ENCODE peak calls at places on chromosome 4, in six cellular contexts. C, F, V, G, J and R are unnamed samples.

GRCh38 chr4:185794637-185795036 is 17.4 kb downstream of the SORBS2 start:
- DNase-seq in C (no peak), F (no peak), V (no peak), G (no peak), J (no peak), R (no peak)

GRCh38 chr4:44150091-44150576 is 298.5 kb downstream of the KCTD8 start:
- DNase-seq in C (no peak), F (no peak), V (no peak), G (no peak), J (no peak), R (no peak)

GRCh38 chr4:139934336-139934735 is 219.6 kb downstream of the MAML3 start:
- DNase-seq in C (peak; percentile 68), F (no peak), V (peak; percentile 68), G (no peak), J (no peak), R (no peak)

GRCh38 chr4:8503801-8504200 is 63.2 kb downstream of the TRMT44 start:
- DNase-seq in C (no peak), F (no peak), V (no peak), G (no peak), J (no peak), R (no peak)

GRCh38 chr4:98524271-98524670 is 134.1 kb downstream of the TSPAN5 start:
- DNase-seq in C (no peak), F (no peak), V (no peak), G (no peak), J (no peak), R (no peak)

GRCh38 chr4:128802680-128803628 is 6.5 kb upstream of the JADE1 start:
- DNase-seq in C (no peak), F (no peak), V (no peak), G (no peak), J (no peak), R (no peak)

GRCh38 chr4:24683116-24683515 is 98.8 kb upstream of the DHX15 start:
- DNase-seq in C (no peak), F (no peak), V (no peak), G (no peak), J (no peak), R (no peak)

GRCh38 chr4:38365261-38365660 is 298.7 kb upstream of the KLF3 start:
- DNase-seq in C (no peak), F (no peak), V (no peak), G (no peak), J (no peak), R (no peak)

GRCh38 chr4:28469886-28470285 is 1609.2 kb downstream of the STIM2 start:
- DNase-seq in C (no peak), F (no peak), V (peak; percentile 34), G (no peak), J (no peak), R (no peak)

GRCh38 chr4:129328176-129328575 is 232.2 kb downstream of the C4orf33 start:
- DNase-seq in C (no peak), F (no peak), V (no peak), G (no peak), J (no peak), R (peak; percentile 49)

GRCh38 chr4:168864831-168865541 is 145.1 kb downstream of the CBR4 start:
- DNase-seq in C (no peak), F (peak; percentile 79), V (peak; percentile 80), G (no peak), J (no peak), R (no peak)

GRCh38 chr4:8837181-8837811 is 34.3 kb downstream of the HMX1 start:
- DNase-seq in C (peak; percentile 26), F (peak; percentile 35), V (no peak), G (no peak), J (peak; percentile 42), R (peak; percentile 59)

GRCh38 chr4:103021120-103021519 is 1.6 kb upstream of the SLC9B1 start:
- DNase-seq in C (no peak), F (no peak), V (no peak), G (no peak), J (no peak), R (no peak)

GRCh38 chr4:91436556-91436955 is 867.2 kb upstream of the GRID2 start:
- DNase-seq in C (no peak), F (no peak), V (no peak), G (no peak), J (no peak), R (no peak)

GRCh38 chr4:56907009-56907408 is 691 bp upstream of the REST start:
- DNase-seq in C (peak; percentile 22), F (no peak), V (no peak), G (no peak), J (no peak), R (no peak)

GRCh38 chr4:119034276-119035008 is 101.2 kb upstream of the MYOZ2 start:
- DNase-seq in C (no peak), F (no peak), V (no peak), G (no peak), J (no peak), R (no peak)

GRCh38 chr4:51842167-51842553 is 793 bp upstream of the DCUN1D4 start:
- DNase-seq in C (peak; percentile 47), F (peak; percentile 76), V (peak; percentile 57), G (no peak), J (no peak), R (no peak)

GRCh38 chr4:8538703-8539567 is 41.3 kb upstream of the GPR78 start:
- DNase-seq in C (no peak), F (peak; percentile 61), V (peak; percentile 95), G (no peak), J (no peak), R (peak; percentile 86)

GRCh38 chr4:144627663-144628076 is 18.3 kb upstream of the HHIP start:
- DNase-seq in C (no peak), F (no peak), V (no peak), G (no peak), J (no peak), R (no peak)

GRCh38 chr4:8110071-8110986 is 48.3 kb downstream of the ABLIM2 start:
- DNase-seq in C (no peak), F (peak; percentile 68), V (peak; percentile 25), G (no peak), J (no peak), R (no peak)

GRCh38 chr4:42048394-42048793 is 58.1 kb downstream of the SLC30A9 start:
- DNase-seq in C (no peak), F (no peak), V (peak; percentile 74), G (no peak), J (no peak), R (no peak)

DNA sequence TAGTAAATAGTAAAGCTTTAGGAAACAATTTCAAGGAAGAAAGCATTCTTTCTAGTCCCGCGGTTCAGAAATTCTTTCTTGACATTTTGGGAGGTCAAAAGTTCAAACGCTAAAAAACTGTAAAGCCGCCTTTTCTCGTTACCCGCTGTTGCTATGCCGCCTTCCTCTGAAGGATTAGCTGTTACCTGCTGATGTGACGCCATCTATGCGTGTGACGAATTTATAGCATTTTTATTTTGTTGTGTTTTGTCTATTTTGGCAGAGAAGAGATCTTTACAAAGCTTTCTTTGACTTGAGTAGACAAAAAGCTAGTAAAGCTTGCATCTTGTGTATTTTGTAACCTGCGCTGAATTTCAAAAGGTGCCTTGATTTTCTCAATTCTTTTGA is 106.2 kb upstream of the STOX2 start:
- DNase-seq in C (no peak), F (no peak), V (no peak), G (no peak), J (no peak), R (no peak)
- H3K4me3 ChIP-seq in C (no peak overlapping the region), F (peak overlapping the region; percentile 67), V (no peak overlapping the region), G (peak overlapping the region; percentile 55), J (peak overlapping the region; percentile 66), R (peak overlapping the region; percentile 37)

GRCh38 chr4:1720163-1720983 is 750 bp downstream of the TMEM129 start:
- DNase-seq in C (peak; percentile 74), F (peak; percentile 91), V (peak; percentile 77), G (no peak), J (peak; percentile 72), R (no peak)

GRCh38 chr4:1723131-1723801 is 1.9 kb downstream of the TACC3 start:
- DNase-seq in C (no peak), F (peak; percentile 46), V (no peak), G (no peak), J (peak; percentile 54), R (peak; percentile 25)

GRCh38 chr4:1722551-1723071 is 1.3 kb downstream of the TACC3 start:
- DNase-seq in C (peak; percentile 36), F (peak; percentile 67), V (no peak), G (no peak), J (peak; percentile 50), R (peak; percentile 47)

GRCh38 chr4:1721003-1721665 is at the start of the genes TACC3 and TMEM129:
- DNase-seq in C (peak; percentile 99), F (peak; percentile 99), V (peak; percentile 98), G (peak; percentile 93), J (peak; percentile 96), R (peak; percentile 98)

GRCh38 chr4:1721666-1722550 is 587 bp downstream of the TACC3 start:
- DNase-seq in C (peak; percentile 34), F (peak; percentile 82), V (peak; percentile 32), G (no peak), J (peak; percentile 51), R (peak; percentile 52)
- H3K4me1 ChIP-seq in C (peaks cover 46% of the 10 kb centered on the region), F (peaks cover 30% of the 10 kb centered on the region), V (peaks cover 15% of the 10 kb centered on the region), G (peaks cover 29% of the 10 kb centered on the region), J (peaks cover 52% of the 10 kb centered on the region), R (peaks cover 11% of the 10 kb centered on the region)

DNA sequence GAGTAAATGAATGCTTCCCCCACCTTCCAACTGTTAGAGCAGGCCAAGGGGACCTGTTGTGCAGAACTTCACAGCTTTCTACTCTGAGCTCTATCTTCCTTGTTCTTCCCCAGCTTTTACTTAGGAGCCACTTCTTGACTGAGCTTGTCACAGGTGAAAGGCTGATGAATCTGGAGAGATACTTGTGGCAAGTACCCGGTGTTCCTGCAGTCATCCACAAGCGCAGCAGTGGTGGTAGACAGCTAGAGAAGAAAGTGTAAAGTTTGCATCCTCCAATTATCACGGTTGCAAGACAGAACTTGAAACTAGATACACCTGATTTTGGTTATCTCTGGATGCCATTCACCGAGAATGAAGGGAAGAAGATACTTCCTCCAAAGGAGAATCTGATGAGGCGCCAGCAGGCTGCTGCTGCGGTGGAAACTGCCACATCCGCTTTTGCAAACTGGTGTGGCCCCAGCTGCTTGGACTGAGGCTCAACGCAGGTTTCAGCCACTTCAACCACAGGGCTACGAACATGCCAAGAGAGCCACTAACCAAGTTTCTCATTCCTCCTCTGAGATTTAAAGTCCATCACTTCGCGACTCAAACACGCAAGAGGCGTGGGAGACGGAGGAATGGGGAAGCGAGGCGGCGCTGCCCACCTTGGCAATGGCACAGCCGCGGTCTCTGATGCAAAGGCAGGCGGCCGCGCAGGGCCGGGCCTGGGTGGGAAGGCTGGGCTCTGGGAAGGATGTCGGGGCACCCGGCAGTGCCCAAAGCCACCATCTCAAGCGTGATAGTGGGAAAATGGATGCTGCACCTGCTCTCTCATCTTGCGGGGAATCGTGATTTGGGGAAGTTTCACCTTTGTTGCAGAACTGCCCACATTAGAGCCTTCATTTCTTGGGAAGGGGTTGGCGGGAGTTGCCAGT is 1.3 kb upstream of the FHIP1A start:
- DNase-seq in C (peak; percentile 28), F (peak; percentile 76), V (no peak), G (no peak), J (peak; percentile 68), R (no peak)
- H3K27ac ChIP-seq in C (no peak overlapping the region), F (peak overlapping the region; percentile 61), V (no peak overlapping the region), G (peak overlapping the region; percentile 96), J (peak overlapping the region; percentile 82), R (peak overlapping the region; percentile 80)

DNA sequence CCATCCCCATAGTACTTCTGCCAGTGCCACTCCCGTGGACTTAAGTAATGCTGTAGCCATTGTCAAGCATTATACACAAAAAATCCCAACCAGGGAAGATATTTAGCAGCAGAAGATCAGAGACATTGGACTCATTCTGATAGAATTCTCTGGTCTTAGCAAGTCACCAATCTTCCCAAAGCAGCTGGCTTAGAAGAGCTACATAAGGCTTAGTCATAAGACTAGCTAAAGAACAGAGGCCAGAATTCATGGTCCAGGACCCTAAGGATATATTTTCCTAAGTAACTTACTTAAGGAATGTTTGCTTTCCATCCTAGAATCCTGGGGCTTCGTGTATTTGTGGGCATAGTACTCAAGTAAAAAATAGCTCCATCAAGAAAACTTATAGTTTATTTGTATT is 100.3 kb upstream of the SLIT2 start:
- DNase-seq in C (no peak), F (no peak), V (peak; percentile 35), G (no peak), J (no peak), R (no peak)
- H3K4me3 ChIP-seq in C (no peak overlapping the region), F (no peak overlapping the region), V (no peak overlapping the region), G (no peak overlapping the region), J (no peak overlapping the region), R (no peak overlapping the region)